ENCODE peak calls at places on chromosome 16, in four cellular contexts. One of them, this sample, is unnamed.

GRCh38 chr16:69176033-69176780 is 10.8 kb upstream of the SNTB2 start:
- DNase-seq in G401: no peak
- DNase-seq in mesothelial cell of epicardium: no peak
- DNase-seq in mucosa of descending colon: no peak
- DNase-seq in this sample: no peak

GRCh38 chr16:14388243-14388642 is 241.8 kb downstream of the PARN start:
- DNase-seq in mesothelial cell of epicardium: no peak
- DNase-seq in G401: no peak
- DNase-seq in mucosa of descending colon: no peak
- DNase-seq in this sample: no peak

GRCh38 chr16:24977673-24978065 is 37.5 kb downstream of the ARHGAP17 start:
- DNase-seq in mucosa of descending colon: no peak
- DNase-seq in mesothelial cell of epicardium: no peak
- DNase-seq in G401: no peak
- DNase-seq in this sample: no peak

GRCh38 chr16:31063843-31064611 is 10.0 kb downstream of the ZNF668 start:
- DNase-seq in mucosa of descending colon: no peak
- DNase-seq in G401: no peak
- DNase-seq in mesothelial cell of epicardium: no peak
- DNase-seq in this sample: no peak

GRCh38 chr16:26606381-26607150 is 460.2 kb upstream of the C16orf82 start:
- DNase-seq in G401: no peak
- DNase-seq in mesothelial cell of epicardium: no peak
- DNase-seq in mucosa of descending colon: no peak
- DNase-seq in this sample: no peak

GRCh38 chr16:84898447-84898846 is 78.7 kb downstream of the CRISPLD2 start:
- DNase-seq in mesothelial cell of epicardium: no peak
- DNase-seq in G401: no peak
- DNase-seq in mucosa of descending colon: no peak
- DNase-seq in this sample: no peak

GRCh38 chr16:1060416-1061340 is 11.9 kb upstream of the SSTR5 start:
- DNase-seq in mesothelial cell of epicardium: no peak
- DNase-seq in G401: no peak
- DNase-seq in mucosa of descending colon: no peak
- DNase-seq in this sample: no peak

GRCh38 chr16:80466024-80466986 is 74.5 kb upstream of the DYNLRB2 start:
- DNase-seq in mucosa of descending colon: peak; percentile 70
- DNase-seq in G401: peak; percentile 82
- DNase-seq in mesothelial cell of epicardium: peak; percentile 54
- DNase-seq in this sample: peak; percentile 23

GRCh38 chr16:3095869-3096268 is 3.2 kb downstream of the ZSCAN10 start:
- DNase-seq in mucosa of descending colon: peak; percentile 40
- DNase-seq in mesothelial cell of epicardium: no peak
- DNase-seq in G401: no peak
- DNase-seq in this sample: peak; percentile 37

GRCh38 chr16:30756781-30757100 is 5.1 kb downstream of the CFAP119 start:
- DNase-seq in mesothelial cell of epicardium: no peak
- DNase-seq in G401: no peak
- DNase-seq in mucosa of descending colon: no peak
- DNase-seq in this sample: no peak

GRCh38 chr16:11667221-11667823 is 933 bp upstream of the SNN start:
- DNase-seq in mesothelial cell of epicardium: no peak
- DNase-seq in G401: no peak
- DNase-seq in mucosa of descending colon: no peak
- DNase-seq in this sample: no peak

GRCh38 chr16:24671455-24671954 is 57.9 kb upstream of the TNRC6A start:
- DNase-seq in mucosa of descending colon: no peak
- DNase-seq in G401: no peak
- DNase-seq in mesothelial cell of epicardium: no peak
- DNase-seq in this sample: no peak

GRCh38 chr16:56241596-56241995 is 50.3 kb downstream of the GNAO1 start:
- DNase-seq in G401: no peak
- DNase-seq in mucosa of descending colon: no peak
- DNase-seq in mesothelial cell of epicardium: no peak
- DNase-seq in this sample: no peak

GRCh38 chr16:85542548-85542927 is 70.6 kb upstream of the GSE1 start:
- DNase-seq in mucosa of descending colon: no peak
- DNase-seq in mesothelial cell of epicardium: no peak
- DNase-seq in G401: no peak
- DNase-seq in this sample: no peak

GRCh38 chr16:29029168-29029994 is 44.5 kb downstream of the LAT start:
- DNase-seq in mesothelial cell of epicardium: no peak
- DNase-seq in G401: no peak
- DNase-seq in mucosa of descending colon: no peak
- DNase-seq in this sample: peak; percentile 81

GRCh38 chr16:56424404-56424765 is 960 bp downstream of the AMFR start:
- DNase-seq in G401: peak; percentile 21
- DNase-seq in mucosa of descending colon: no peak
- DNase-seq in mesothelial cell of epicardium: no peak
- DNase-seq in this sample: no peak

GRCh38 chr16:90048737-90049330 is 28.3 kb downstream of the PRDM7 start:
- DNase-seq in G401: no peak
- DNase-seq in mucosa of descending colon: no peak
- DNase-seq in mesothelial cell of epicardium: no peak
- DNase-seq in this sample: no peak

GRCh38 chr16:27689711-27690110 is 139.8 kb downstream of the KATNIP start:
- DNase-seq in G401: peak; percentile 93
- DNase-seq in mucosa of descending colon: no peak
- DNase-seq in mesothelial cell of epicardium: no peak
- DNase-seq in this sample: no peak

GRCh38 chr16:77840623-77841274 is 52.4 kb downstream of the VAT1L start:
- DNase-seq in mesothelial cell of epicardium: no peak
- DNase-seq in mucosa of descending colon: no peak
- DNase-seq in G401: no peak
- DNase-seq in this sample: no peak